ENCODE peak calls at places on chromosomes 4 and X, in eight cellular contexts. One of them, this sample, is unnamed.

GRCh38 chrX:40471965-40472648 is 108.7 kb upstream of the ATP6AP2 start:
- DNase-seq in astrocyte: peak; percentile 80
- DNase-seq in DND-41: peak; percentile 69
- DNase-seq in HCT116: no peak
- DNase-seq in neural progenitor cell: peak; percentile 48
- DNase-seq in fibroblast of lung: peak; percentile 83
- DNase-seq in GM23338: peak; percentile 55
- DNase-seq in GM23248: peak; percentile 47
- DNase-seq in this sample: peak; percentile 63

GRCh38 chr4:111671756-111672155 is 473.5 kb upstream of the FAM241A start:
- DNase-seq in DND-41: no peak
- DNase-seq in neural progenitor cell: no peak
- DNase-seq in fibroblast of lung: no peak
- DNase-seq in HCT116: no peak
- DNase-seq in astrocyte: no peak
- DNase-seq in GM23338: no peak
- DNase-seq in GM23248: no peak
- DNase-seq in this sample: no peak

GRCh38 chr4:100146756-100147155 is 43.5 kb downstream of the DDIT4L start:
- DNase-seq in GM23248: no peak
- DNase-seq in fibroblast of lung: no peak
- DNase-seq in HCT116: no peak
- DNase-seq in astrocyte: no peak
- DNase-seq in DND-41: no peak
- DNase-seq in GM23338: no peak
- DNase-seq in neural progenitor cell: no peak
- DNase-seq in this sample: no peak

GRCh38 chr4:88411491-88412101 is 32.9 kb downstream of the HERC6 start:
- DNase-seq in GM23248: no peak
- DNase-seq in astrocyte: no peak
- DNase-seq in HCT116: no peak
- DNase-seq in GM23338: no peak
- DNase-seq in fibroblast of lung: no peak
- DNase-seq in DND-41: no peak
- DNase-seq in neural progenitor cell: no peak
- DNase-seq in this sample: no peak

GRCh38 chr4:101954975-101955678 is 164.6 kb downstream of the BANK1 start:
- DNase-seq in DND-41: no peak
- DNase-seq in astrocyte: peak; percentile 37
- DNase-seq in GM23338: no peak
- DNase-seq in GM23248: no peak
- DNase-seq in HCT116: no peak
- DNase-seq in neural progenitor cell: no peak
- DNase-seq in fibroblast of lung: peak; percentile 50
- DNase-seq in this sample: no peak

GRCh38 chr4:99879458-99879857 is 14.8 kb downstream of the LAMTOR3 start:
- DNase-seq in DND-41: no peak
- DNase-seq in fibroblast of lung: no peak
- DNase-seq in HCT116: no peak
- DNase-seq in GM23338: no peak
- DNase-seq in astrocyte: no peak
- DNase-seq in neural progenitor cell: no peak
- DNase-seq in GM23248: no peak
- DNase-seq in this sample: no peak

GRCh38 chr4:156255608-156256007 is 301.9 kb upstream of the CTSO start:
- DNase-seq in GM23248: no peak
- DNase-seq in fibroblast of lung: peak; percentile 11
- DNase-seq in astrocyte: peak; percentile 4
- DNase-seq in neural progenitor cell: no peak
- DNase-seq in GM23338: no peak
- DNase-seq in DND-41: no peak
- DNase-seq in HCT116: no peak
- DNase-seq in this sample: no peak

GRCh38 chrX:16786139-16786790 is at the start of gene TXLNG:
- DNase-seq in fibroblast of lung: peak; percentile 100
- DNase-seq in GM23338: peak; percentile 97
- DNase-seq in neural progenitor cell: peak; percentile 100
- DNase-seq in DND-41: peak; percentile 96
- DNase-seq in HCT116: peak; percentile 96
- DNase-seq in astrocyte: peak; percentile 98
- DNase-seq in GM23248: peak; percentile 97
- DNase-seq in this sample: peak; percentile 96

GRCh38 chr4:62344474-62344873 is 1144.3 kb downstream of the ADGRL3 start:
- DNase-seq in HCT116: no peak
- DNase-seq in neural progenitor cell: no peak
- DNase-seq in astrocyte: no peak
- DNase-seq in GM23338: no peak
- DNase-seq in GM23248: no peak
- DNase-seq in DND-41: no peak
- DNase-seq in fibroblast of lung: no peak
- DNase-seq in this sample: peak; percentile 76

GRCh38 chr4:62344915-62345314 is 1144.8 kb downstream of the ADGRL3 start:
- DNase-seq in DND-41: no peak
- DNase-seq in GM23248: no peak
- DNase-seq in fibroblast of lung: no peak
- DNase-seq in HCT116: no peak
- DNase-seq in astrocyte: no peak
- DNase-seq in neural progenitor cell: no peak
- DNase-seq in GM23338: no peak
- DNase-seq in this sample: no peak

DNA sequence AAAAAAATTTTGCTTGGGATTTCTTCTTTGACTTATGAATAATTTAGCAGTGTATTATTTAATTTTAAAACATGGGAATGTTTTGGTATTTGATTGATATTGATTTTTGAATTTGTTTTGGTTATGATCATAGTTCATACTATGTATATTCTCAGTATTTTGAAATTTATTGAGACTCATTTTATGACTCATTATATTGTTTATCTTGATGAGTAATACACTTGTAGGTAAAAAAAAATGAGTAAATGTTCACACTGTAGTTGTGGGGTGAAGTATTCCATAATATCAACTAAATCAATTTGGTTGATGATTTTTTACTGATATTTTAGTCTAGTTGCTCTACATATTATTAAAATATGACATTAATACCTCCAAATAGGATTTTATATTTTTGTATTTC is 1142.2 kb downstream of the ADGRL3 start:
- DNase-seq in DND-41: no peak
- DNase-seq in fibroblast of lung: no peak
- DNase-seq in HCT116: no peak
- DNase-seq in astrocyte: no peak
- DNase-seq in GM23248: no peak
- DNase-seq in GM23338: no peak
- DNase-seq in neural progenitor cell: no peak
- DNase-seq in this sample: no peak
- H2AFZ ChIP-seq in DND-41: no peak overlapping the region
- H2AFZ ChIP-seq in fibroblast of lung: no peak overlapping the region
- H2AFZ ChIP-seq in HCT116: no peak overlapping the region
- H2AFZ ChIP-seq in astrocyte: no peak overlapping the region
- H2AFZ ChIP-seq in GM23248: no peak overlapping the region
- H2AFZ ChIP-seq in GM23338: no peak overlapping the region
- H2AFZ ChIP-seq in neural progenitor cell: no peak overlapping the region
- H2AFZ ChIP-seq in this sample: no peak overlapping the region

GRCh38 chrX:45696762-45697161 is 496.1 kb upstream of the DIPK2B start:
- DNase-seq in astrocyte: no peak
- DNase-seq in fibroblast of lung: no peak
- DNase-seq in neural progenitor cell: no peak
- DNase-seq in DND-41: no peak
- DNase-seq in HCT116: no peak
- DNase-seq in GM23248: no peak
- DNase-seq in GM23338: no peak
- DNase-seq in this sample: no peak
- H2AFZ ChIP-seq in astrocyte: no peak overlapping the region
- H2AFZ ChIP-seq in fibroblast of lung: no peak overlapping the region
- H2AFZ ChIP-seq in neural progenitor cell: no peak overlapping the region
- H2AFZ ChIP-seq in DND-41: no peak overlapping the region
- H2AFZ ChIP-seq in HCT116: peak overlapping the region; percentile 96
- H2AFZ ChIP-seq in GM23248: no peak overlapping the region
- H2AFZ ChIP-seq in GM23338: no peak overlapping the region
- H2AFZ ChIP-seq in this sample: no peak overlapping the region

GRCh38 chr4:136355970-136356369 is 1176.3 kb downstream of the PCDH18 start:
- DNase-seq in GM23248: no peak
- DNase-seq in HCT116: no peak
- DNase-seq in fibroblast of lung: no peak
- DNase-seq in GM23338: peak; percentile 7
- DNase-seq in astrocyte: no peak
- DNase-seq in DND-41: no peak
- DNase-seq in neural progenitor cell: no peak
- DNase-seq in this sample: no peak

GRCh38 chr4:136357556-136357955 is 1174.7 kb downstream of the PCDH18 start:
- DNase-seq in neural progenitor cell: no peak
- DNase-seq in HCT116: no peak
- DNase-seq in GM23338: no peak
- DNase-seq in GM23248: no peak
- DNase-seq in astrocyte: no peak
- DNase-seq in fibroblast of lung: no peak
- DNase-seq in DND-41: no peak
- DNase-seq in this sample: no peak
- H2AFZ ChIP-seq in neural progenitor cell: no peak overlapping the region
- H2AFZ ChIP-seq in HCT116: no peak overlapping the region
- H2AFZ ChIP-seq in GM23338: peak overlapping the region; percentile 16
- H2AFZ ChIP-seq in GM23248: no peak overlapping the region
- H2AFZ ChIP-seq in astrocyte: no peak overlapping the region
- H2AFZ ChIP-seq in fibroblast of lung: no peak overlapping the region
- H2AFZ ChIP-seq in DND-41: no peak overlapping the region
- H2AFZ ChIP-seq in this sample: no peak overlapping the region

DNA sequence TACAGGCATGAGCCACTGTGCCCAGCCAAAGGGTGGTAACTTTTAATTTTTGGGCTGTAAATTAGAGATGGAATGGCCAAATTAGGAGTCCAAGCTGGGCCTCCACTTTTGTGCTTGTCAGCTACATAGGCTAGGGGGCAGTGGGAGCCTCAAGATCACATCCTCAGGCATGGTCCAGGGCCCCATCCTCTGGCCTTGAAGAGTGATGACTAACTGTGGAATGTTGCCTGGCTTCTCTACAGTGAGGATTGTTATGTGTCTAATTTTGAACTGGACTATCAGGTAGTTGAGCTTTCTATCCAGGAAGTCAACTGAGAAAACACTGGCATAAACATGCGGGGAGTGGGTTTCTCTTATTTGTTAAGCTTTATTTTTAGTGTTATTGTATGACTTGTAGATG is 33.0 kb downstream of the CCNG2 start:
- DNase-seq in astrocyte: no peak
- DNase-seq in fibroblast of lung: no peak
- DNase-seq in DND-41: no peak
- DNase-seq in neural progenitor cell: no peak
- DNase-seq in GM23338: no peak
- DNase-seq in GM23248: no peak
- DNase-seq in HCT116: no peak
- DNase-seq in this sample: no peak
- H2AFZ ChIP-seq in astrocyte: no peak overlapping the region
- H2AFZ ChIP-seq in fibroblast of lung: no peak overlapping the region
- H2AFZ ChIP-seq in DND-41: no peak overlapping the region
- H2AFZ ChIP-seq in neural progenitor cell: no peak overlapping the region
- H2AFZ ChIP-seq in GM23338: no peak overlapping the region
- H2AFZ ChIP-seq in GM23248: no peak overlapping the region
- H2AFZ ChIP-seq in HCT116: no peak overlapping the region
- H2AFZ ChIP-seq in this sample: no peak overlapping the region

DNA sequence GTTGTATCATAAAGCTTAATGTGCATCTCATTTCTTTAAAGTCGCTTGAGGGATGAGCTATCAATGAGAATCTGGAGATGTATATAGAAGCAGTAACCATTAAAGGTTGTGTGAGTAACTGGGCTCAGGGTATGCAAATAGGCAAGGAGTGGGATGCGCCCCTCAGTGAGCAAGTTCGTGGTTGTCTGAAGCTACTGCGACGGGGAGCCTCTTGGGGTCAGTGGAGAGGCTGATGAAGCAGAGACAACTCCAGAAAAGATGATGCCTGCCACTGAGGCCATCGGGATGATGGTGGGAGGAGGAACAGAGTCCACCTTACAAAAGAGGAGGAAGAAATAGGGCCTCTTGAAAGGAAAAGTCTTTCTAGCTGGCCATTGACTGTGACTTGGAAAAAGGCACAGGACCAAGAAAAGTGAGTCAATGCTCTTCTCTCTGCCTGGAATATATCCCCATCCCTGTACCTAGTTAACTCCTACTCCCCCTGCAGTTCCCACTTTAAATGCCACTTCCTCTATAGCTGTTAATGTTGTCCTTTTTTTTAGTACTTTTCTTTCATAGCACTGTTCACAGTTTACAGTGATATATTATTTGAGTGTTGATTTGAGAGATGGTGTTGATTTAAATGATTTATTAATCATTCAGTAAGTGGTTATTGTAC is 51.4 kb upstream of the LSM6 start:
- DNase-seq in DND-41: no peak
- DNase-seq in GM23248: peak; percentile 24
- DNase-seq in neural progenitor cell: peak; percentile 23
- DNase-seq in HCT116: no peak
- DNase-seq in astrocyte: no peak
- DNase-seq in fibroblast of lung: peak; percentile 8
- DNase-seq in GM23338: peak; percentile 71
- DNase-seq in this sample: no peak
- H2AFZ ChIP-seq in DND-41: no peak overlapping the region
- H2AFZ ChIP-seq in GM23248: no peak overlapping the region
- H2AFZ ChIP-seq in neural progenitor cell: no peak overlapping the region
- H2AFZ ChIP-seq in HCT116: no peak overlapping the region
- H2AFZ ChIP-seq in astrocyte: no peak overlapping the region
- H2AFZ ChIP-seq in fibroblast of lung: no peak overlapping the region
- H2AFZ ChIP-seq in GM23338: no peak overlapping the region
- H2AFZ ChIP-seq in this sample: no peak overlapping the region

DNA sequence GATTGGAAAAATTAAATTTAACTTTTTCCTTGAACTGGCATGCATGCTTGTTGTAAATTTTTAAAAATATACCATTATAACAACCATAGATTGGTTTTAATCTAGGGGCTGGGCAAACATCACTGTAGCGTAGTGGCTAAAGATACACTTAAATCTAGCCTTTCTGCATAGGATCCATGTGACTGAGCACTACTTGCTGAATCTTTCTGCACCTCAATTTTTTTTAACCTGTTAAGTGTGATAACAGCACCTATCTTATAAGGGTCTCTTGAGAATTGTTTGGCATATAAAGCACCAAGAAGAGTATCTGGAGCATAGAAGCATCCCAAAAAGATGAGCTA is 4.1 kb downstream of the ANXA10 start:
- DNase-seq in astrocyte: no peak
- DNase-seq in neural progenitor cell: no peak
- DNase-seq in GM23248: no peak
- DNase-seq in HCT116: no peak
- DNase-seq in fibroblast of lung: no peak
- DNase-seq in DND-41: no peak
- DNase-seq in GM23338: no peak
- DNase-seq in this sample: no peak
- H2AFZ ChIP-seq in astrocyte: no peak overlapping the region
- H2AFZ ChIP-seq in neural progenitor cell: no peak overlapping the region
- H2AFZ ChIP-seq in GM23248: no peak overlapping the region
- H2AFZ ChIP-seq in HCT116: no peak overlapping the region
- H2AFZ ChIP-seq in fibroblast of lung: no peak overlapping the region
- H2AFZ ChIP-seq in DND-41: no peak overlapping the region
- H2AFZ ChIP-seq in GM23338: no peak overlapping the region
- H2AFZ ChIP-seq in this sample: no peak overlapping the region

GRCh38 chr4:1492636-1493539 is 86.6 kb upstream of the NKX1-1 start:
- DNase-seq in neural progenitor cell: no peak
- DNase-seq in GM23248: no peak
- DNase-seq in astrocyte: no peak
- DNase-seq in HCT116: no peak
- DNase-seq in GM23338: no peak
- DNase-seq in DND-41: no peak
- DNase-seq in fibroblast of lung: no peak
- DNase-seq in this sample: no peak
- H2AFZ ChIP-seq in neural progenitor cell: no peak overlapping the region
- H2AFZ ChIP-seq in GM23248: no peak overlapping the region
- H2AFZ ChIP-seq in astrocyte: no peak overlapping the region
- H2AFZ ChIP-seq in HCT116: no peak overlapping the region
- H2AFZ ChIP-seq in GM23338: peak overlapping the region; percentile 18
- H2AFZ ChIP-seq in DND-41: no peak overlapping the region
- H2AFZ ChIP-seq in fibroblast of lung: no peak overlapping the region
- H2AFZ ChIP-seq in this sample: no peak overlapping the region

This sample was measured in MM.1S.